ENCODE peak calls at places on chromosomes 16 and 17, in nine cellular contexts. Y is thoracic aorta, I is osteoblast, H is tibial nerve, C is fibroblast of pulmonary artery, M is endodermal cell, E is BJ, V is AG09309, L is stomach. D is an unnamed sample.

GRCh38 chr17:32875904-32876413 is 965 bp downstream of the MYO1D start:
- DNase-seq in E (no peak), C (peak), I (peak), H (no peak), V (no peak), L (no peak), Y (no peak), M (no peak), D (no peak)

GRCh38 chr17:63961355-63962207 is 11.1 kb downstream of the SCN4A start:
- DNase-seq in C (peak), M (peak), E (no peak), H (peak), V (no peak), I (peak), Y (no peak), L (peak), D (peak)

GRCh38 chr16:14155572-14156213 is 84.6 kb downstream of the MRTFB start:
- DNase-seq in C (no peak), L (no peak), H (no peak), E (no peak), M (no peak), Y (no peak), V (no peak), I (peak), D (no peak)

GRCh38 chr16:4402439-4403132 is 13.8 kb downstream of the CORO7 start:
- DNase-seq in Y (no peak), H (peak), M (peak), E (no peak), C (peak), V (no peak), L (peak), I (peak), D (peak)

GRCh38 chr16:54806961-54807360 is 123.7 kb upstream of the IRX5 start:
- DNase-seq in V (no peak), M (no peak), H (no peak), L (no peak), E (no peak), I (no peak), C (no peak), Y (no peak), D (no peak)

GRCh38 chr17:42310281-42311156 is 22.2 kb downstream of the STAT5A start:
- DNase-seq in H (no peak), C (no peak), V (no peak), Y (no peak), E (no peak), L (no peak), I (no peak), M (peak), D (no peak)

GRCh38 chr16:3401719-3402397 is 843 bp downstream of the ZNF174 start:
- DNase-seq in C (peak), V (no peak), I (peak), H (no peak), L (no peak), Y (no peak), M (peak), E (no peak), D (no peak)

GRCh38 chr16:72094266-72094610 is 591 bp downstream of the DHX38 start:
- DNase-seq in L (no peak), I (peak), C (no peak), V (no peak), Y (no peak), E (no peak), M (no peak), H (no peak), D (no peak)

GRCh38 chr16:55499951-55500350 is 8.9 kb upstream of the LPCAT2 start:
- DNase-seq in L (no peak), M (peak), H (no peak), E (peak), V (peak), C (peak), I (peak), Y (no peak), D (no peak)

GRCh38 chr17:63293310-63293709 is 152.8 kb downstream of the CYB561 start:
- DNase-seq in I (peak), V (peak), E (peak), H (no peak), L (no peak), C (peak), M (no peak), Y (no peak), D (no peak)

DNA sequence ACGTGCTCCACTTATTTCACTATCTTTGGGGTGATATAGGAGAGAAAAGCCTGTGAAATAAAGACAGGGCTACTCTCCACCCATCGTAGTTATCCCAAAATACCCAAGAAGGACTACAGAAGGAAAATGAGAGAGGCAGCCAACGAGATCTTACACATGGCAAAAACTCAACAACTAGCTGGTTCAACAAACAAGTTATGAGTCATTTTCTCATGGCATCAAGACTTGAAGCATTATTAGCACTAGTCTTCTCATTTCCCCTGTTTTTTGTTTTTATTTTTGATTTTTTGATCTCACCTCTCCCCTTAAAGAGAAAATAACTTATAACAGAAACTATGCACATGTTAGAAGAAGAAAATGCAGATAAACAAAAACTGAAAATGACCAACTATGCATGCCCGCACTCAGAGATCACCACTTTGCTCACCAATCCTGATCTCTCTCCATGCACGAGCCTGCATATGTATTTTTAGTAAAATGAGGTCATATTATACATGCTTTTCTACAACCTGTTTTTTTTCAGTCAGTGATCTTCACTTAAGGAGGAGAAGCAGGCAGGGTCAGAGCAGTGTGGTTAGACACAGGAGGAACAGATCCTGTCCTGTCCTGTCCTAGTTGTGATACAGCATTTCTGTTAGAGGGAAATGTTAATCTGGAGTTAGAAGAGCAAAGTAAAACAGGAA is 22.8 kb downstream of the FAM117A start:
- DNase-seq in I (peak), V (no peak), H (no peak), Y (no peak), M (no peak), E (no peak), C (peak), L (no peak), D (no peak)
- H3K4me3 ChIP-seq in I (no peak), V (no peak), H (no peak), Y (peak), M (no peak), E (no peak), C (no peak), L (no peak), D (no peak)

GRCh38 chr17:50534979-50535326 is 2.4 kb downstream of the EPN3 start:
- DNase-seq in E (no peak), L (no peak), Y (no peak), V (no peak), M (no peak), H (no peak), C (no peak), I (peak), D (no peak)

GRCh38 chr17:50533185-50533584 is 650 bp downstream of the EPN3 start:
- DNase-seq in C (no peak), Y (no peak), I (peak), M (no peak), E (no peak), L (no peak), V (no peak), H (no peak), D (no peak)

GRCh38 chr17:50535407-50535806 is 2.9 kb downstream of the EPN3 start:
- DNase-seq in V (no peak), H (no peak), L (no peak), Y (no peak), M (no peak), E (no peak), C (no peak), I (peak), D (no peak)

GRCh38 chr17:50533720-50534148 is 1.2 kb downstream of the EPN3 start:
- DNase-seq in L (peak), Y (no peak), E (no peak), I (peak), V (no peak), C (peak), H (peak), M (peak), D (no peak)

DNA sequence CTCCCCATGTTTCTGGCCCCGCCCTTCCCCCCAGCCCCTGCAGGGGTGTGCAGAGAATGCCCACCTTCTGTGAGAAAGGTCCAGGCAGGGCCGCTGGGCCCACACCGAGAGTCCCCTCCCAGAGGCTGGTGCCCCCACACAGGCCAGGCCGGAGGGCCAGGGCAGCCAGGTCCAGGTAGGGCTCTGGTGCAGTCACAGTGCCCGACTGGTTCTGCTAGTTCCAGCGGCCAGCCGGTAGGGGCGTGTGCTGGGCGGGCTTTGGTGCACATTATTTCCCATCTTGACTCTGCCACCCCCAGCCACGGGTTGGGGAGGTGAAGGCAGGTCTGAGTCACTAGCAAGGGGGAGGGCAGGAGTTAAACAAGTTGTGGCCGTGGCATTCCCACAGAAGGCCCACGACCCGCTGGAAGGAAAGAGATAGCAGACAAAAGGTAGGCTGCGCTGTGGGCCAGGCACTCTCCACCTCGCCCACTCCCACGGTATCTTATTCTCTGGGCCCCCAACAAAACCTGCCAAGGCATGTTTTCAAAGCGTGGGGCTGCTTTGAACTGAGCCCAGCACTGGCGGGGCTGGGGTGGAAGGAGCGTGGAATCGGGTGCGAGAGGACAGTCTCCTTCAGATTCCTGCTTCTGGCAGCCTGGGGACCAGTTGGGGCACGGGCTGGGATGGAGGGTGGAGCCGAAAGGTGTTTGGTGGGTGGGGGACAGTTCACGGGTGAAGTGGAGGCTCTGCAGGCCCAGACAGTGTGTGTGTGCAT is 1.9 kb downstream of the EPN3 start:
- DNase-seq in M (peak), Y (no peak), I (peak), E (no peak), V (no peak), L (peak), C (peak), H (no peak), D (no peak)
- H3K4me3 ChIP-seq in M (no peak), Y (no peak), I (peak), E (no peak), V (no peak), L (peak), C (no peak), H (no peak), D (no peak)

DNA sequence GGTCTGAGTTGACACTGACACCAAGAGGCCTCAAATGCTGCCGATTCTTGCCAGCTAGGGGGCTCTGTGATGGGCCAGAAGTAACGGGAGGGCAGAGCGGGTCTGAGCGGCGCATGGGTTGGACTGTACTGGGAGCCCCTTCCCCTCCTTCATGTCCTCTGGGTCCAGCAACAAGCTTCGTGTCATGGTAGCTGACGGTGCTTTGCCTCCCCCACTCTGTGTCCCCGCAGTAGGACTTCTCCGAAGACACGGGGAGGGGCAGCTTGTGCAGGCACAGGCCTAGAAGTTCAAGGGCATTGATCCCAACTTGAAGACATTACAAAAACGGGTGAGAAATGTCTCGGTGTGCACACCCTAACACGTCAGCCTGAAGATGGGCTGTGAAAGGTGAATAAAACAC is 39.8 kb upstream of the DNAH17 start:
- DNase-seq in Y (no peak), M (no peak), V (no peak), E (no peak), I (no peak), L (no peak), H (no peak), C (no peak), D (no peak)
- H3K4me3 ChIP-seq in Y (no peak), M (no peak), V (no peak), E (no peak), I (no peak), L (no peak), H (no peak), C (no peak), D (no peak)

DNA sequence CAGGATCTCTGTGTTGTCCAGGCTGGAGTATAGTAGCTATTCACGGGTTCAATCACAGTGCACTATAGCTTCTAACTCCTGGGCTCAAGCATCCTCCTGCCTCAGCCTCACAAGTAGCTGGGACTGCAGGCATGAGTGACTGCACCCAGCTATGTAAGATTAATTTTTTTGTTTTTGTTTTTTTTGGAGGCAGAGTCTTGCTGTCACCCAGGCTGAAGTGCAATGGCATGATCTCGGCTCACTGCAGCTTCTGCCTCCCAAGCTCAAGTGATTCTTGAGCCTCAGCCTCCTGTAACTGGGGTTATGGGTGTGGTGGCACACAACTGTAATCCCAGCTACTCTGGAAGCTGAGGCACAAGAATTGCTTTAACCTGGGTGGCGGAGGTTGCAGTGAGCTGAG is 15.8 kb downstream of the PPM1D start:
- DNase-seq in I (no peak), H (no peak), C (no peak), L (no peak), M (no peak), E (no peak), V (no peak), Y (no peak), D (no peak)
- H3K4me3 ChIP-seq in I (no peak), H (no peak), C (no peak), L (no peak), M (no peak), E (no peak), V (no peak), Y (no peak), D (no peak)

DNA sequence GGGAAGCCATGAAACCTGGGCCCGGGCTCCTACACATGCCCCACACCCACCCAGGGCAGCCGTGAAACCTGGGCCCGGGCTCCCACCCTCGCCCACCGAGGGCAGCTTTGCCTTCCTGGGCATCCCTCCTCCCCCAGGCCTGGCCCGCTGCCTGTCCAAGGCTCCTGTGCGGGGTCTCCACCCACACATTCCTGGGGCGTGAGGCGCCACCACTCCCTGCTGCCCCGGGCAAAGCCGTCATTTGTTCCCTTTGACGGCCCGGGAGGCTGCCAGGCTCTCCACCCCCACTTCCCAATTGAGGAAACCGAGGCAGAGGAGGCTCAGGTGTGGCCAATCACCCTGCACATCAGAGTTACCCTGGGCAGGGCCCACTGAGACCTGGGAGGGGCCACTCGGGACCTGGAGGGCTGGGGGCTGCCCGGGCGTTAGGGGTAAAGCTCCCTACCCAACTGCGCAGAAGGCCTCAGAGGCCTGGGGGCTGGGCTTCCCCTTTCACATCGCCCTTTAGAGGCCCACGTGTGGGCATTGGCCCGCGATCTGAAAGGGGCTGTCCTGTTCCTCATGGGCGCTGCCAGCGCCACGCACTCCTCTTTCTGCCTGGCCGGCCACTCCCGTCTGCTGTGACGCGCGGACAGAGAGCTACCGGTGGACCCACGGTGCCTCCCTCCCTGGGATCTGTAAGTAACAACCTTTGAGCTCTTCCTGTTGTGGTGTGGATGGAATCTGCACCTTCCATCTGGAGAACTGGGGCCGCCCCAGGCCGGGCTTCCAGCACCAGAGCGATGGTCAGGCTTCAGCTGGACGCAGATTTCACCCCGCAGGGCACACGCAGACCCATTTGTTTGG is at the start of gene MSLN:
- DNase-seq in E (no peak), M (no peak), Y (no peak), C (peak), L (no peak), V (no peak), I (no peak), H (no peak), D (no peak)
- H3K4me3 ChIP-seq in E (no peak), M (no peak), Y (no peak), C (no peak), L (no peak), V (no peak), I (no peak), H (no peak), D (no peak)

D was measured in gastrocnemius medialis.